ENCODE peak calls at places on chromosomes 4 and X, in ten cellular contexts. R is nephron progenitor cell; L is activated T-helper 1 cell treated with anti-CD3 and anti-CD28 coated beads, Interleukin-12 subunit alpha, Interleukin-12 subunit beta, Interleukin-2, Interleukin-4 antibody, amounts not matched to agents 30 ng/mL and 10 ng/mL and 1 ng/mL, durations not matched to agents 14 hours and 24 hours and 36 hours; V is stimulated activated CD8-positive, alpha-beta memory T cell treated with anti-CD3 and anti-CD28 coated beads, Interleukin-12 subunit alpha, Interleukin-12 subunit beta, amount 100 ng/mL, for 1 hour; H is iris pigment epithelial cell; I is Ammon's horn; N is B cell; K is SW480; G is H7; J is astrocyte. D is an unnamed sample.

GRCh38 chr4:161496-162284 is 37.4 kb downstream of the ZNF718 start:
- DNase-seq in N (no peak), K (no peak), G (no peak), J (no peak), H (peak), L (no peak), V (no peak), R (no peak), I (no peak), D (no peak)

GRCh38 chr4:56468097-56468422 is 643 bp downstream of the SRP72 start:
- DNase-seq in G (peak), N (no peak), H (peak), J (peak), K (peak), I (no peak), L (peak), R (peak), V (no peak), D (no peak)

GRCh38 chr4:155953151-155954117 is at the start of gene CTSO:
- DNase-seq in V (peak), K (peak), N (peak), G (peak), I (peak), H (peak), L (peak), J (peak), R (peak), D (peak)

GRCh38 chr4:118373614-118374255 is 20.9 kb upstream of the PRSS12 start:
- DNase-seq in G (no peak), R (no peak), K (no peak), I (no peak), J (peak), N (no peak), L (no peak), V (no peak), H (peak), D (peak)

GRCh38 chr4:93791570-93792195 is 36.9 kb upstream of the ATOH1 start:
- DNase-seq in L (no peak), V (no peak), I (peak), H (peak), K (peak), J (peak), N (no peak), G (peak), R (peak), D (peak)

GRCh38 chr4:6180841-6181631 is 19.3 kb downstream of the JAKMIP1 start:
- DNase-seq in V (no peak), N (no peak), K (no peak), H (no peak), J (no peak), L (peak), R (no peak), I (no peak), G (no peak), D (no peak)

GRCh38 chr4:183602444-183603102 is 56.4 kb downstream of the RWDD4 start:
- DNase-seq in H (peak), G (no peak), R (no peak), N (no peak), J (peak), V (no peak), I (peak), L (no peak), K (no peak), D (peak)

GRCh38 chrX:153804100-153804595 is 9.7 kb downstream of the SSR4 start:
- DNase-seq in H (no peak), R (no peak), V (no peak), I (no peak), L (no peak), G (no peak), K (no peak), J (no peak), N (no peak), D (no peak)

GRCh38 chr4:38177792-38178665 is 217.8 kb downstream of the PTTG2 start:
- DNase-seq in J (no peak), R (no peak), G (no peak), V (peak), H (no peak), N (no peak), K (peak), L (no peak), I (no peak), D (no peak)

GRCh38 chrX:112851161-112851779 is 10.6 kb upstream of the AMOT start:
- DNase-seq in J (no peak), H (no peak), R (no peak), N (no peak), G (peak), I (no peak), V (no peak), K (no peak), L (no peak), D (no peak)

GRCh38 chrX:78754917-78755316 is 7.4 kb downstream of the LPAR4 start:
- DNase-seq in L (no peak), I (no peak), R (no peak), K (no peak), H (no peak), V (no peak), N (peak), G (no peak), J (no peak), D (no peak)

GRCh38 chr4:10095296-10095991 is 21.2 kb downstream of the WDR1 start:
- DNase-seq in I (no peak), G (no peak), V (no peak), N (no peak), L (no peak), R (no peak), H (no peak), J (no peak), K (no peak), D (no peak)

GRCh38 chrX:11212741-11213140 is 80.5 kb upstream of the AMELX start:
- DNase-seq in K (no peak), N (no peak), I (no peak), H (no peak), R (no peak), J (no peak), G (peak), V (no peak), L (no peak), D (no peak)

GRCh38 chr4:93646225-93646930 is 182.2 kb upstream of the ATOH1 start:
- DNase-seq in V (no peak), R (no peak), H (peak), I (no peak), N (no peak), J (no peak), K (no peak), G (no peak), L (no peak), D (peak)

GRCh38 chr4:89486042-89486441 is 178.4 kb upstream of the GPRIN3 start:
- DNase-seq in K (peak), V (no peak), I (peak), L (no peak), J (peak), R (no peak), N (no peak), H (peak), G (no peak), D (peak)

GRCh38 chr4:8653326-8654000 is 60.9 kb downstream of the CPZ start:
- DNase-seq in G (peak), L (no peak), I (no peak), K (peak), V (no peak), J (no peak), R (no peak), N (peak), H (no peak), D (no peak)

GRCh38 chr4:156138781-156139280 is 185.2 kb upstream of the CTSO start:
- DNase-seq in K (no peak), G (no peak), R (no peak), L (no peak), V (no peak), N (no peak), H (no peak), I (no peak), J (no peak), D (no peak)

GRCh38 chr4:76738081-76738931 is 159.6 kb downstream of the SOWAHB start:
- DNase-seq in I (no peak), G (no peak), H (peak), N (no peak), R (no peak), L (no peak), V (no peak), K (no peak), J (peak), D (peak)

GRCh38 chr4:182927505-182927904 is 10.3 kb upstream of the DCTD start:
- DNase-seq in R (no peak), J (no peak), I (no peak), V (no peak), L (no peak), G (no peak), N (no peak), K (no peak), H (no peak), D (no peak)

GRCh38 chr4:168803727-168804126 is 206.3 kb downstream of the CBR4 start:
- DNase-seq in R (peak), V (no peak), N (no peak), H (peak), J (peak), I (no peak), G (peak), L (no peak), K (no peak), D (peak)

D was measured in adipocyte.